ENCODE peak calls at places on chromosomes 12 and 14, in nine cellular contexts. One of them, this sample, is unnamed.

GRCh38 chr14:39138450-39138849 is 24.3 kb downstream of the GEMIN2 start:
- DNase-seq in choroid plexus epithelial cell: peak; percentile 60
- DNase-seq in progenitor cell of endocrine pancreas: no peak
- DNase-seq in GM12864: no peak
- DNase-seq in WTC11: no peak
- DNase-seq in GM20000: no peak
- DNase-seq in cardiac muscle cell: no peak
- DNase-seq in prostate gland: no peak
- DNase-seq in GM06990: no peak
- DNase-seq in this sample: no peak

GRCh38 chr12:7110661-7111060 is 1.6 kb upstream of the C1RL start:
- DNase-seq in choroid plexus epithelial cell: no peak
- DNase-seq in progenitor cell of endocrine pancreas: no peak
- DNase-seq in GM12864: no peak
- DNase-seq in WTC11: no peak
- DNase-seq in GM20000: no peak
- DNase-seq in cardiac muscle cell: no peak
- DNase-seq in prostate gland: no peak
- DNase-seq in GM06990: no peak
- DNase-seq in this sample: no peak

GRCh38 chr12:93911436-93911835 is 234.3 kb downstream of the CRADD start:
- DNase-seq in choroid plexus epithelial cell: no peak
- DNase-seq in progenitor cell of endocrine pancreas: no peak
- DNase-seq in GM12864: no peak
- DNase-seq in WTC11: no peak
- DNase-seq in GM20000: no peak
- DNase-seq in cardiac muscle cell: no peak
- DNase-seq in prostate gland: no peak
- DNase-seq in GM06990: no peak
- DNase-seq in this sample: no peak

GRCh38 chr12:121366063-121366459 is 13.8 kb upstream of the ANAPC5 start:
- DNase-seq in choroid plexus epithelial cell: no peak
- DNase-seq in progenitor cell of endocrine pancreas: no peak
- DNase-seq in GM12864: no peak
- DNase-seq in WTC11: no peak
- DNase-seq in GM20000: no peak
- DNase-seq in cardiac muscle cell: no peak
- DNase-seq in prostate gland: no peak
- DNase-seq in GM06990: no peak
- DNase-seq in this sample: no peak

GRCh38 chr12:87425942-87426554 is 603.2 kb downstream of the C12orf50 start:
- DNase-seq in choroid plexus epithelial cell: no peak
- DNase-seq in progenitor cell of endocrine pancreas: no peak
- DNase-seq in GM12864: no peak
- DNase-seq in WTC11: no peak
- DNase-seq in GM20000: no peak
- DNase-seq in cardiac muscle cell: no peak
- DNase-seq in prostate gland: no peak
- DNase-seq in GM06990: no peak
- DNase-seq in this sample: no peak

GRCh38 chr14:89440997-89441909 is 24.2 kb upstream of the FOXN3 start:
- DNase-seq in choroid plexus epithelial cell: no peak
- DNase-seq in progenitor cell of endocrine pancreas: no peak
- DNase-seq in GM12864: no peak
- DNase-seq in WTC11: peak; percentile 70
- DNase-seq in GM20000: no peak
- DNase-seq in cardiac muscle cell: no peak
- DNase-seq in prostate gland: no peak
- DNase-seq in GM06990: no peak
- DNase-seq in this sample: no peak

GRCh38 chr12:54200412-54200811 is 11.6 kb upstream of the SMUG1 start:
- DNase-seq in choroid plexus epithelial cell: no peak
- DNase-seq in progenitor cell of endocrine pancreas: no peak
- DNase-seq in GM12864: no peak
- DNase-seq in WTC11: no peak
- DNase-seq in GM20000: no peak
- DNase-seq in cardiac muscle cell: no peak
- DNase-seq in prostate gland: no peak
- DNase-seq in GM06990: no peak
- DNase-seq in this sample: no peak

GRCh38 chr14:102323102-102323501 is 3.6 kb downstream of the ZNF839 start:
- DNase-seq in choroid plexus epithelial cell: peak; percentile 91
- DNase-seq in progenitor cell of endocrine pancreas: no peak
- DNase-seq in GM12864: no peak
- DNase-seq in WTC11: peak; percentile 52
- DNase-seq in GM20000: no peak
- DNase-seq in cardiac muscle cell: peak; percentile 37
- DNase-seq in prostate gland: peak; percentile 64
- DNase-seq in GM06990: no peak
- DNase-seq in this sample: peak; percentile 63

GRCh38 chr14:61193471-61193870 is 87.7 kb downstream of the TMEM30B start:
- DNase-seq in choroid plexus epithelial cell: no peak
- DNase-seq in progenitor cell of endocrine pancreas: no peak
- DNase-seq in GM12864: no peak
- DNase-seq in WTC11: no peak
- DNase-seq in GM20000: no peak
- DNase-seq in cardiac muscle cell: no peak
- DNase-seq in prostate gland: no peak
- DNase-seq in GM06990: no peak
- DNase-seq in this sample: no peak

GRCh38 chr12:94770777-94771176 is 120.4 kb upstream of the TMCC3 start:
- DNase-seq in choroid plexus epithelial cell: no peak
- DNase-seq in progenitor cell of endocrine pancreas: no peak
- DNase-seq in GM12864: no peak
- DNase-seq in WTC11: no peak
- DNase-seq in GM20000: no peak
- DNase-seq in cardiac muscle cell: no peak
- DNase-seq in prostate gland: peak; percentile 27
- DNase-seq in GM06990: no peak
- DNase-seq in this sample: no peak

GRCh38 chr14:105028251-105028927 is 7.5 kb upstream of the CDCA4 start:
- DNase-seq in choroid plexus epithelial cell: no peak
- DNase-seq in progenitor cell of endocrine pancreas: no peak
- DNase-seq in GM12864: no peak
- DNase-seq in WTC11: no peak
- DNase-seq in GM20000: no peak
- DNase-seq in cardiac muscle cell: no peak
- DNase-seq in prostate gland: no peak
- DNase-seq in GM06990: no peak
- DNase-seq in this sample: no peak

GRCh38 chr14:68598621-68599447 is 194.0 kb downstream of the ZFP36L1 start:
- DNase-seq in choroid plexus epithelial cell: peak; percentile 95
- DNase-seq in progenitor cell of endocrine pancreas: no peak
- DNase-seq in GM12864: no peak
- DNase-seq in WTC11: no peak
- DNase-seq in GM20000: no peak
- DNase-seq in cardiac muscle cell: no peak
- DNase-seq in prostate gland: peak; percentile 68
- DNase-seq in GM06990: no peak
- DNase-seq in this sample: peak; percentile 94

GRCh38 chr14:101733211-101733610 is 28.3 kb upstream of the PPP2R5C start:
- DNase-seq in choroid plexus epithelial cell: peak; percentile 58
- DNase-seq in progenitor cell of endocrine pancreas: no peak
- DNase-seq in GM12864: no peak
- DNase-seq in WTC11: no peak
- DNase-seq in GM20000: no peak
- DNase-seq in cardiac muscle cell: no peak
- DNase-seq in prostate gland: no peak
- DNase-seq in GM06990: no peak
- DNase-seq in this sample: no peak

GRCh38 chr12:121296618-121297476 is at the start of gene CAMKK2:
- DNase-seq in choroid plexus epithelial cell: peak; percentile 76
- DNase-seq in progenitor cell of endocrine pancreas: peak; percentile 73
- DNase-seq in GM12864: no peak
- DNase-seq in WTC11: peak; percentile 85
- DNase-seq in GM20000: peak; percentile 99
- DNase-seq in cardiac muscle cell: peak; percentile 91
- DNase-seq in prostate gland: peak; percentile 76
- DNase-seq in GM06990: peak; percentile 92
- DNase-seq in this sample: peak; percentile 31

GRCh38 chr14:98802044-98802443 is 470.0 kb downstream of the BCL11B start:
- DNase-seq in choroid plexus epithelial cell: no peak
- DNase-seq in progenitor cell of endocrine pancreas: no peak
- DNase-seq in GM12864: no peak
- DNase-seq in WTC11: no peak
- DNase-seq in GM20000: no peak
- DNase-seq in cardiac muscle cell: no peak
- DNase-seq in prostate gland: no peak
- DNase-seq in GM06990: no peak
- DNase-seq in this sample: no peak

GRCh38 chr14:98798099-98798498 is 473.9 kb downstream of the BCL11B start:
- DNase-seq in choroid plexus epithelial cell: no peak
- DNase-seq in progenitor cell of endocrine pancreas: no peak
- DNase-seq in GM12864: no peak
- DNase-seq in WTC11: no peak
- DNase-seq in GM20000: no peak
- DNase-seq in cardiac muscle cell: no peak
- DNase-seq in prostate gland: peak; percentile 21
- DNase-seq in GM06990: no peak
- DNase-seq in this sample: no peak

GRCh38 chr14:98803196-98803595 is 468.8 kb downstream of the BCL11B start:
- DNase-seq in choroid plexus epithelial cell: no peak
- DNase-seq in progenitor cell of endocrine pancreas: no peak
- DNase-seq in GM12864: no peak
- DNase-seq in WTC11: no peak
- DNase-seq in GM20000: no peak
- DNase-seq in cardiac muscle cell: no peak
- DNase-seq in prostate gland: no peak
- DNase-seq in GM06990: no peak
- DNase-seq in this sample: no peak

DNA sequence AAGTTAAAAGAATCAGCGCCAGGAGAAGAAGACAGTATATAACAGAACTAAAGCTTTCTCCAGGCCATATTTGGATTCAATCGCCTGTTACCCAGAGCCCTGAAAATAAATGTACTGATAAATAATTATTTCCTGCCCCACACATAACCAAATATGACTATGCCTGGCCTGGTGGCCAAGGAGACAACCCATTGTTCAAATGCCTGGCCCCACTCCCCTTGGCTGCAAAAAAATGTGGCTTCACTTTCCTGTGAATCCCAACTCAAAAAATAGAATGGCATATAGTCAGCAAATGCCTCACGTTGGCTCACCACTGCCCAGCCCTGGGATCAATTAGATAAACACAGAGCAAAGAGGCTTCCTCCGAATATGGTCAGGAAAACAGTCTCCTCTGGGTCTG is 472.1 kb downstream of the BCL11B start:
- DNase-seq in choroid plexus epithelial cell: no peak
- DNase-seq in progenitor cell of endocrine pancreas: no peak
- DNase-seq in GM12864: no peak
- DNase-seq in WTC11: no peak
- DNase-seq in GM20000: no peak
- DNase-seq in cardiac muscle cell: no peak
- DNase-seq in prostate gland: no peak
- DNase-seq in GM06990: no peak
- DNase-seq in this sample: no peak
- TF ChIP-seq CTCF in choroid plexus epithelial cell: no peak
- TF ChIP-seq CTCF in progenitor cell of endocrine pancreas: no peak
- TF ChIP-seq CTCF in GM12864: no peak
- TF ChIP-seq CTCF in WTC11: no peak
- TF ChIP-seq CTCF in GM20000: no peak
- TF ChIP-seq CTCF in cardiac muscle cell: no peak
- TF ChIP-seq CTCF in prostate gland: no peak
- TF ChIP-seq CTCF in GM06990: no peak
- TF ChIP-seq CTCF in this sample: no peak

DNA sequence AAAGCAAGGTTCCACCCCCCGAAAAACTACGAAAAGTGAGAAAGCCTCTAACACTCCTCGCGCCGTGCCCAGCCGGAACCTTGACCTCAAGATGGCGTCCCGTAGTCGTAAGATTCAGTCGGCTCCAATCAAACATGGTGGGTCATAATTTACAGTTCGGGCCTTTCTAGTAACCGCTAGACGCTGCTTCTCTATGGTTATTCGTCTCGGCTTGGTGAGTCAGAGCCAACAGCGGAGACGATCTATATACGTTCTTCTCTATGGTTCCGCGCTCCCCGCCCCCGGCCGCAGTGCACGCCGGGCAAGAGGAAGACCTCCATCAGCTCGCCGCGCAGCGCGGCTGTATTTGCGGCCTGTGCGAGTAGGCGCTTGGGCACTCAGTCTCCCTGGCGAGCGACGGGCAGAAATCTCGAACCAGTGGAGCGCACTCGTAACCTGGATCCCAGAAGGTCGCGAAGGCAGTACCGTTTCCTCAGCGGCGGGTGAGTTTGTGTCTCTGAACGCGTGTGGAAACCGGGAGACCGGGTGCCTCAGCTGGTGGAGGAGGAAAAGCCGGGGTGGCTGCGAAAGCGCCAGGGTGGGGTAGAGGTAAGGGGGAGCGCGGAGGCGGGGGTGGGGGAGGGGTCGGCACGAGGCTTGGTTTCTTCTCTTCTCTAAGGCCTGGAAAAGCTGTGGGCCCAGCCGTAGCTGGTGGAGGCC is at the start of gene RBM25:
- DNase-seq in choroid plexus epithelial cell: peak; percentile 99
- DNase-seq in progenitor cell of endocrine pancreas: peak; percentile 90
- DNase-seq in GM12864: peak; percentile 99
- DNase-seq in WTC11: peak; percentile 96
- DNase-seq in GM20000: peak; percentile 92
- DNase-seq in cardiac muscle cell: peak; percentile 98
- DNase-seq in prostate gland: peak; percentile 97
- DNase-seq in GM06990: peak; percentile 98
- DNase-seq in this sample: peak; percentile 98
- TF ChIP-seq CTCF in choroid plexus epithelial cell: no peak
- TF ChIP-seq CTCF in progenitor cell of endocrine pancreas: no peak
- TF ChIP-seq CTCF in GM12864: no peak
- TF ChIP-seq CTCF in WTC11: no peak
- TF ChIP-seq CTCF in GM20000: no peak
- TF ChIP-seq CTCF in cardiac muscle cell: no peak
- TF ChIP-seq CTCF in prostate gland: peak; percentile 24
- TF ChIP-seq CTCF in GM06990: peak; percentile 9
- TF ChIP-seq CTCF in this sample: no peak

DNA sequence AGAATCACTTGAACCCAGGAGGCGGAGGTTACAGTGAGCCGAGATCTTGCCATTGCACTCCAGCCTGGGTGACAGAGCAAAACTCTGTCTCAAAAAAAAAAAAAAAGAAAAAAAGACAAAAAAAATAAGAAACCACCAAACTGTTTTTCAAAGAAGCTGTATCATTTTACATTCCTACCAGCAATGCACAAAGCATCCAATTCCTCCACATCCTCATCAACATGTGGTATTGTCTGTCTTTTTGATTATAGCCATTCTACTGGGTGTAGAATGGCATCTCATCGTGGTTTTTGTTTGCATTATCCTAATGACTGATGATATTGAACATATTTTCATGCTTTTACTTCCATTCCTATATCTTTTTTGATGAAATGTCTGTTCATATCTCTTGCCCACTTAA is 36.2 kb upstream of the GNG2 start:
- DNase-seq in choroid plexus epithelial cell: no peak
- DNase-seq in progenitor cell of endocrine pancreas: no peak
- DNase-seq in GM12864: no peak
- DNase-seq in WTC11: no peak
- DNase-seq in GM20000: no peak
- DNase-seq in cardiac muscle cell: no peak
- DNase-seq in prostate gland: no peak
- DNase-seq in GM06990: no peak
- DNase-seq in this sample: no peak
- TF ChIP-seq CTCF in choroid plexus epithelial cell: no peak
- TF ChIP-seq CTCF in progenitor cell of endocrine pancreas: no peak
- TF ChIP-seq CTCF in GM12864: no peak
- TF ChIP-seq CTCF in WTC11: no peak
- TF ChIP-seq CTCF in GM20000: no peak
- TF ChIP-seq CTCF in cardiac muscle cell: no peak
- TF ChIP-seq CTCF in prostate gland: no peak
- TF ChIP-seq CTCF in GM06990: no peak
- TF ChIP-seq CTCF in this sample: no peak

GRCh38 chr12:14841761-14842160 is 1.6 kb downstream of the ART4 start:
- DNase-seq in choroid plexus epithelial cell: peak; percentile 53
- DNase-seq in progenitor cell of endocrine pancreas: no peak
- DNase-seq in GM12864: no peak
- DNase-seq in WTC11: no peak
- DNase-seq in GM20000: no peak
- DNase-seq in cardiac muscle cell: peak; percentile 22
- DNase-seq in prostate gland: peak; percentile 78
- DNase-seq in GM06990: no peak
- DNase-seq in this sample: no peak
- TF ChIP-seq CTCF in choroid plexus epithelial cell: no peak
- TF ChIP-seq CTCF in progenitor cell of endocrine pancreas: no peak
- TF ChIP-seq CTCF in GM12864: no peak
- TF ChIP-seq CTCF in WTC11: no peak
- TF ChIP-seq CTCF in GM20000: no peak
- TF ChIP-seq CTCF in cardiac muscle cell: no peak
- TF ChIP-seq CTCF in prostate gland: no peak
- TF ChIP-seq CTCF in GM06990: no peak
- TF ChIP-seq CTCF in this sample: no peak